ENCODE peak calls at places on chromosomes 3 and 15, in four cellular contexts. T is breast epithelium, W is GM23248, F is MM.1S. V is an unnamed sample. For H3K9me3, the result is how much of the 10 kb centered on the place peaks cover.

GRCh38 chr15:38378162-38378560 is 75.8 kb upstream of the FAM98B start:
- DNase-seq in T (no peak), W (peak), F (no peak), V (no peak)

GRCh38 chr3:114217266-114217665 is 20.1 kb downstream of the ZNF80 start:
- DNase-seq in T (no peak), W (no peak), F (no peak), V (no peak)

GRCh38 chr3:138051946-138052802 is 42.2 kb downstream of the CLDN18 start:
- DNase-seq in T (no peak), W (peak), F (peak), V (no peak)

GRCh38 chr3:15982667-15983145 is 184.9 kb upstream of the ANKRD28 start:
- DNase-seq in T (no peak), W (peak), F (no peak), V (no peak)

GRCh38 chr3:101466465-101467309 is 46.3 kb downstream of the SENP7 start:
- DNase-seq in T (no peak), W (no peak), F (no peak), V (peak)

GRCh38 chr3:120093119-120093922 is 926 bp downstream of the GSK3B start:
- DNase-seq in T (no peak), W (peak), F (no peak), V (no peak)

GRCh38 chr3:102102394-102102793 is 253.1 kb downstream of the NFKBIZ start:
- DNase-seq in T (no peak), W (no peak), F (no peak), V (no peak)

GRCh38 chr15:51576911-51577500 is 45.6 kb downstream of the DMXL2 start:
- DNase-seq in T (no peak), W (peak), F (no peak), V (no peak)

GRCh38 chr3:139893963-139894637 is 40.9 kb upstream of the CLSTN2 start:
- DNase-seq in T (no peak), W (no peak), F (no peak), V (no peak)

GRCh38 chr3:129490273-129490675 is 38.2 kb upstream of the RHO start:
- DNase-seq in T (peak), W (peak), F (peak), V (peak)

GRCh38 chr15:63067976-63068743 is 25.6 kb downstream of the TPM1 start:
- DNase-seq in T (no peak), W (no peak), F (no peak), V (no peak)

GRCh38 chr3:188133219-188133618 is 20.7 kb upstream of the LPP start:
- DNase-seq in T (no peak), W (peak), F (no peak), V (no peak)

GRCh38 chr3:141076821-141077571 is 25.8 kb downstream of the SPSB4 start:
- DNase-seq in T (no peak), W (peak), F (no peak), V (no peak)

GRCh38 chr15:92954578-92954977 is 54.5 kb downstream of the CHD2 start:
- DNase-seq in T (no peak), W (peak), F (no peak), V (no peak)

GRCh38 chr15:92960996-92961681 is 61.0 kb downstream of the CHD2 start:
- DNase-seq in T (no peak), W (no peak), F (no peak), V (no peak)

GRCh38 chr15:92955706-92956105 is 55.6 kb downstream of the CHD2 start:
- DNase-seq in T (no peak), W (no peak), F (no peak), V (no peak)

GRCh38 chr15:92959219-92959618 is 59.1 kb downstream of the CHD2 start:
- DNase-seq in T (no peak), W (no peak), F (no peak), V (no peak)

GRCh38 chr15:92958105-92958504 is 58.0 kb downstream of the CHD2 start:
- DNase-seq in T (no peak), W (peak), F (no peak), V (peak)
- H3K9me3 ChIP-seq in T (under half), W (under half), F (under half), V (under half)

GRCh38 chr3:123843668-123844067 is 40.5 kb downstream of the MYLK start:
- DNase-seq in T (no peak), W (peak), F (no peak), V (no peak)
- H3K9me3 ChIP-seq in T (under half), W (under half), F (under half), V (under half)

DNA sequence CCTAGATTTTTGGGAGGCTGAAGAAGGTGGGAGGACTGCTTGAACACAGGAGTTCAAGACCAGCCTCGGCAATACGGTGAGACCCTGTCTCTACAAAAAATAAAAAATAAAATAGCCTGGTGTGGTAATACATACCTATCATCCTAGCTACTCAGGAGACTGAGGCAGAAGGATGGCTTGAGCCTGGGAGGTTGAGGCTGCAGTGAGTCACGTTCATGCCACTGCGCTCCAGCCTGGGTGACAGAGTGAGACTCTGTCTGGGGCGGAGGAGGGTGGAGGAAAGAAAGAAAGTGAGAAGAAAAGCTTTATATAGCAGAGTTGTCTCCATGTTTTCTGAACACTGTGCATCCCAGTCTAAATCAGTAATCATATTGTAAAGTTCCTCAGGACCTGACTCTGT is 301.4 kb upstream of the CNTN6 start:
- DNase-seq in T (no peak), W (no peak), F (no peak), V (no peak)
- H3K9me3 ChIP-seq in T (under half), W (under half), F (under half), V (under half)

GRCh38 chr15:56126409-56126808 is 117.3 kb downstream of the RFX7 start:
- DNase-seq in T (no peak), W (no peak), F (no peak), V (no peak)

GRCh38 chr15:56128081-56128480 is 115.6 kb downstream of the RFX7 start:
- DNase-seq in T (no peak), W (no peak), F (no peak), V (no peak)

GRCh38 chr15:56124391-56124790 is 119.3 kb downstream of the RFX7 start:
- DNase-seq in T (no peak), W (no peak), F (no peak), V (no peak)
- H3K9me3 ChIP-seq in T (under half), W (under half), F (under half), V (under half)

DNA sequence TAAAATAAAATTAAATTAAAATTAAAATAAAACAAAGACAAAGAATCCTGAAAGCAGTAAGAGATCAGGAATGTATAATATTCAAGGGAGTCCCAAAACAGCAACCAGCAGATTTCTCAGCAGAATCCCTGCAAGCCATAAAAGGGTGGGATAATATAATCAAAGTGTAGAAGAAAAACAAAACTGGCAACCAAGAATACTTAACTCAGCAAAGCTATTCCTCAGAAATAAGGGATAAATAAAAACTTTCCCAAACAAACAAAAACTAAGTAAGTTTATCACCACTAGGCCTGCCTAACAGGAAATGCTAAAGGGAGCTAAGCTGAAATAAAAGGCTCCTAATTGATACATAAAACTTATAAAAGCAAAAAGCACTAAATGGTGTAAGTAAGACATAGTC is 29.8 kb downstream of the THBS1 start:
- DNase-seq in T (no peak), W (no peak), F (no peak), V (no peak)
- H3K9me3 ChIP-seq in T (under half), W (under half), F (under half), V (under half)

DNA sequence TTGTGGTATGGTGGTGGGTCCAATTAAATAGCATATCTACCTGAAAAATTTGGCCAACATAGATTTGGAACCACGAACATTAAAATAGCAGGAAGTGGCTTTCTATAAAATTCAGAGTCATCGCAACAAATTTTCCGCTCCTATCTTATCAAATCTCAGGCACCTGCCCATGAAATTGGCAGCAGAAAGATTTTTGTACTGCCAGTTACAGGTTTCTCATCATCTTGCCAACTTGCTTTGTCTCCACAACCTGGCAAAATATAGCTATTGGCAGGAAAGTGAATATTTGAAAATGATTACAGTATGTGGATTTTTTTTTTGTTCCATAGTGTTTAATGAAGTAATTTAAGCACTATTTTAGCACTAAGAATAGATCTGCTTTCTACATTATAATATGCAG is 161.6 kb upstream of the LRRC3B start:
- DNase-seq in T (no peak), W (no peak), F (no peak), V (no peak)
- H3K9me3 ChIP-seq in T (under half), W (under half), F (under half), V (under half)

DNA sequence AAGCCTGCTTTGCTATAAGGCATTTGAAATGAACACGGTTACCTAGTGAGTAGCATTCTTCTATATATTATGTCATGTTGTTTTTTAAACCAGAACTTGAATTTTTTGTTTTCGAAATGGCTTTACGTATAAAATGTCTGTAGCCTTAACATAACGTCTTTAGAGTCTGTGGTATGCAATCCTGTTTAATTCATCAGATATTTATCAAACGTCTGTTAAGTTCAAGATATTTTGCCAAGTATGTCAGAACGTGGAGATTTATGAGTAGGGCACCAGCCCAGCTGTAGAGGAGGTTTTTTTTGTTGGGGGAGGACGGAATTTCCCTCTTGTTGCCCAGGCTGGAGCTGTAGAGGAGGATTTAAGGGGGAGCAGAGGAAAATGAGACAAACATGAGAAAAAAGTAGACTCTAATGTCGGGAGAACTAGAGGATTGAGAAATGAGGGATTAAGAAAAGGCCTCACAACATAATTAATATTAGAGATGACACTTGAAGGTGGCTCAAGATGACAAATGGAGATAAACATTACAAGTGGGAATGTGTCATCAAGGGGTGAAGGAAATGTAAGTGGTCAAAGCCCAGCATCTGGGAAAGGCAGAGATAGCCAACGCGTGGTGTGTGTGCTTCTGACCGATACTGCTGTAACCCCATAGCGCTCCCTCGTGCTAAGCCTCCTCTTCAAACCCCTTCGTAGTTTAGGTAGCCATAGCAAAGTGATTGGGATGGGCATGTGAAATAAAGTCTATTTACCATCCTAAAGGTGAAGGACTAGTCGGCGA is 154.0 kb upstream of the GOLGA6L4 start:
- DNase-seq in T (no peak), W (no peak), F (no peak), V (no peak)
- H3K9me3 ChIP-seq in T (under half), W (under half), F (under half), V (under half)

V was measured in T-helper 17 cell.